ENCODE peak calls at places on chromosomes 1 and 21, in nine cellular contexts. One of them, this sample, is unnamed.

GRCh38 chr1:163346326-163346870 is 24.6 kb downstream of the NUF2 start:
- DNase-seq in Kasumi-1: no peak
- DNase-seq in stimulated activated CD8-positive, alpha-beta memory T cell treated with anti-CD3 and anti-CD28 coated beads, Interleukin-15, amount 100 ng/mL, for 24 hours: no peak
- DNase-seq in right cardiac atrium: no peak
- DNase-seq in NCI-H345: no peak
- DNase-seq in substantia nigra: no peak
- DNase-seq in prostate gland: no peak
- DNase-seq in amniotic epithelial cell: peak
- DNase-seq in PC-3: peak
- DNase-seq in this sample: no peak

GRCh38 chr1:218341325-218341724 is 3.8 kb upstream of the TGFB2 start:
- DNase-seq in Kasumi-1: no peak
- DNase-seq in stimulated activated CD8-positive, alpha-beta memory T cell treated with anti-CD3 and anti-CD28 coated beads, Interleukin-15, amount 100 ng/mL, for 24 hours: no peak
- DNase-seq in right cardiac atrium: no peak
- DNase-seq in NCI-H345: no peak
- DNase-seq in substantia nigra: no peak
- DNase-seq in prostate gland: no peak
- DNase-seq in amniotic epithelial cell: peak
- DNase-seq in PC-3: no peak
- DNase-seq in this sample: no peak

GRCh38 chr1:229689915-229690314 is 63.9 kb downstream of the URB2 start:
- DNase-seq in Kasumi-1: no peak
- DNase-seq in stimulated activated CD8-positive, alpha-beta memory T cell treated with anti-CD3 and anti-CD28 coated beads, Interleukin-15, amount 100 ng/mL, for 24 hours: no peak
- DNase-seq in right cardiac atrium: no peak
- DNase-seq in NCI-H345: no peak
- DNase-seq in substantia nigra: no peak
- DNase-seq in prostate gland: no peak
- DNase-seq in amniotic epithelial cell: no peak
- DNase-seq in PC-3: no peak
- DNase-seq in this sample: no peak

GRCh38 chr1:247487057-247487456 is 29.2 kb upstream of the OR2B11 start:
- DNase-seq in Kasumi-1: peak
- DNase-seq in stimulated activated CD8-positive, alpha-beta memory T cell treated with anti-CD3 and anti-CD28 coated beads, Interleukin-15, amount 100 ng/mL, for 24 hours: no peak
- DNase-seq in right cardiac atrium: no peak
- DNase-seq in NCI-H345: peak
- DNase-seq in substantia nigra: no peak
- DNase-seq in prostate gland: peak
- DNase-seq in amniotic epithelial cell: peak
- DNase-seq in PC-3: peak
- DNase-seq in this sample: peak

GRCh38 chr1:208270679-208271111 is 26.5 kb upstream of the PLXNA2 start:
- DNase-seq in Kasumi-1: no peak
- DNase-seq in stimulated activated CD8-positive, alpha-beta memory T cell treated with anti-CD3 and anti-CD28 coated beads, Interleukin-15, amount 100 ng/mL, for 24 hours: no peak
- DNase-seq in right cardiac atrium: no peak
- DNase-seq in NCI-H345: no peak
- DNase-seq in substantia nigra: no peak
- DNase-seq in prostate gland: no peak
- DNase-seq in amniotic epithelial cell: no peak
- DNase-seq in PC-3: no peak
- DNase-seq in this sample: no peak

GRCh38 chr21:42203936-42204335 is 15.0 kb upstream of the ABCG1 start:
- DNase-seq in Kasumi-1: no peak
- DNase-seq in stimulated activated CD8-positive, alpha-beta memory T cell treated with anti-CD3 and anti-CD28 coated beads, Interleukin-15, amount 100 ng/mL, for 24 hours: no peak
- DNase-seq in right cardiac atrium: no peak
- DNase-seq in NCI-H345: no peak
- DNase-seq in substantia nigra: no peak
- DNase-seq in prostate gland: no peak
- DNase-seq in amniotic epithelial cell: no peak
- DNase-seq in PC-3: no peak
- DNase-seq in this sample: no peak

GRCh38 chr21:40143822-40144525 is 276.7 kb downstream of the PCP4 start:
- DNase-seq in Kasumi-1: peak
- DNase-seq in stimulated activated CD8-positive, alpha-beta memory T cell treated with anti-CD3 and anti-CD28 coated beads, Interleukin-15, amount 100 ng/mL, for 24 hours: peak
- DNase-seq in right cardiac atrium: peak
- DNase-seq in NCI-H345: peak
- DNase-seq in substantia nigra: peak
- DNase-seq in prostate gland: peak
- DNase-seq in amniotic epithelial cell: peak
- DNase-seq in PC-3: peak
- DNase-seq in this sample: peak

GRCh38 chr1:209696673-209697072 is 8.0 kb upstream of the HSD11B1 start:
- DNase-seq in Kasumi-1: no peak
- DNase-seq in stimulated activated CD8-positive, alpha-beta memory T cell treated with anti-CD3 and anti-CD28 coated beads, Interleukin-15, amount 100 ng/mL, for 24 hours: no peak
- DNase-seq in right cardiac atrium: no peak
- DNase-seq in NCI-H345: no peak
- DNase-seq in substantia nigra: no peak
- DNase-seq in prostate gland: no peak
- DNase-seq in amniotic epithelial cell: no peak
- DNase-seq in PC-3: no peak
- DNase-seq in this sample: no peak

GRCh38 chr1:214120951-214121350 is 133.2 kb downstream of the PROX1 start:
- DNase-seq in Kasumi-1: no peak
- DNase-seq in stimulated activated CD8-positive, alpha-beta memory T cell treated with anti-CD3 and anti-CD28 coated beads, Interleukin-15, amount 100 ng/mL, for 24 hours: no peak
- DNase-seq in right cardiac atrium: no peak
- DNase-seq in NCI-H345: no peak
- DNase-seq in substantia nigra: no peak
- DNase-seq in prostate gland: no peak
- DNase-seq in amniotic epithelial cell: no peak
- DNase-seq in PC-3: no peak
- DNase-seq in this sample: no peak

GRCh38 chr1:184590163-184590750 is 164.4 kb downstream of the EDEM3 start:
- DNase-seq in Kasumi-1: no peak
- DNase-seq in stimulated activated CD8-positive, alpha-beta memory T cell treated with anti-CD3 and anti-CD28 coated beads, Interleukin-15, amount 100 ng/mL, for 24 hours: no peak
- DNase-seq in right cardiac atrium: no peak
- DNase-seq in NCI-H345: no peak
- DNase-seq in substantia nigra: no peak
- DNase-seq in prostate gland: peak
- DNase-seq in amniotic epithelial cell: no peak
- DNase-seq in PC-3: peak
- DNase-seq in this sample: no peak

GRCh38 chr1:2921970-2922686 is 99.1 kb upstream of the ACTRT2 start:
- DNase-seq in Kasumi-1: no peak
- DNase-seq in stimulated activated CD8-positive, alpha-beta memory T cell treated with anti-CD3 and anti-CD28 coated beads, Interleukin-15, amount 100 ng/mL, for 24 hours: peak
- DNase-seq in right cardiac atrium: no peak
- DNase-seq in NCI-H345: no peak
- DNase-seq in substantia nigra: no peak
- DNase-seq in prostate gland: no peak
- DNase-seq in amniotic epithelial cell: no peak
- DNase-seq in PC-3: peak
- DNase-seq in this sample: no peak

GRCh38 chr1:226738421-226738994 is 574 bp downstream of the ITPKB start:
- DNase-seq in Kasumi-1: peak
- DNase-seq in stimulated activated CD8-positive, alpha-beta memory T cell treated with anti-CD3 and anti-CD28 coated beads, Interleukin-15, amount 100 ng/mL, for 24 hours: no peak
- DNase-seq in right cardiac atrium: peak
- DNase-seq in NCI-H345: peak
- DNase-seq in substantia nigra: peak
- DNase-seq in prostate gland: no peak
- DNase-seq in amniotic epithelial cell: peak
- DNase-seq in PC-3: peak
- DNase-seq in this sample: no peak

GRCh38 chr1:10979483-10979920 is 33.0 kb upstream of the TARDBP start:
- DNase-seq in Kasumi-1: no peak
- DNase-seq in stimulated activated CD8-positive, alpha-beta memory T cell treated with anti-CD3 and anti-CD28 coated beads, Interleukin-15, amount 100 ng/mL, for 24 hours: no peak
- DNase-seq in right cardiac atrium: peak
- DNase-seq in NCI-H345: no peak
- DNase-seq in substantia nigra: peak
- DNase-seq in prostate gland: no peak
- DNase-seq in amniotic epithelial cell: no peak
- DNase-seq in PC-3: no peak
- DNase-seq in this sample: no peak

GRCh38 chr21:35796834-35797233 is 263.5 kb downstream of the SETD4 start:
- DNase-seq in Kasumi-1: no peak
- DNase-seq in stimulated activated CD8-positive, alpha-beta memory T cell treated with anti-CD3 and anti-CD28 coated beads, Interleukin-15, amount 100 ng/mL, for 24 hours: no peak
- DNase-seq in right cardiac atrium: no peak
- DNase-seq in NCI-H345: peak
- DNase-seq in substantia nigra: no peak
- DNase-seq in prostate gland: no peak
- DNase-seq in amniotic epithelial cell: no peak
- DNase-seq in PC-3: peak
- DNase-seq in this sample: no peak

GRCh38 chr1:160672789-160673695 is 26.2 kb upstream of the SLAMF1 start:
- DNase-seq in Kasumi-1: no peak
- DNase-seq in stimulated activated CD8-positive, alpha-beta memory T cell treated with anti-CD3 and anti-CD28 coated beads, Interleukin-15, amount 100 ng/mL, for 24 hours: no peak
- DNase-seq in right cardiac atrium: no peak
- DNase-seq in NCI-H345: peak
- DNase-seq in substantia nigra: no peak
- DNase-seq in prostate gland: no peak
- DNase-seq in amniotic epithelial cell: no peak
- DNase-seq in PC-3: no peak
- DNase-seq in this sample: no peak

GRCh38 chr1:93468681-93469080 is 20.8 kb downstream of the FNBP1L start:
- DNase-seq in Kasumi-1: no peak
- DNase-seq in stimulated activated CD8-positive, alpha-beta memory T cell treated with anti-CD3 and anti-CD28 coated beads, Interleukin-15, amount 100 ng/mL, for 24 hours: no peak
- DNase-seq in right cardiac atrium: no peak
- DNase-seq in NCI-H345: no peak
- DNase-seq in substantia nigra: no peak
- DNase-seq in prostate gland: no peak
- DNase-seq in amniotic epithelial cell: no peak
- DNase-seq in PC-3: no peak
- DNase-seq in this sample: no peak

GRCh38 chr21:27202301-27202700 is 235.4 kb upstream of the ADAMTS5 start:
- DNase-seq in Kasumi-1: no peak
- DNase-seq in stimulated activated CD8-positive, alpha-beta memory T cell treated with anti-CD3 and anti-CD28 coated beads, Interleukin-15, amount 100 ng/mL, for 24 hours: no peak
- DNase-seq in right cardiac atrium: no peak
- DNase-seq in NCI-H345: no peak
- DNase-seq in substantia nigra: no peak
- DNase-seq in prostate gland: no peak
- DNase-seq in amniotic epithelial cell: peak
- DNase-seq in PC-3: no peak
- DNase-seq in this sample: no peak

This sample was measured in SK-N-MC.